ENCODE peak calls at places on chromosomes 13 and 19, in nine cellular contexts. G is DND-41; Y is thoracic aorta; M is astrocyte of the spinal cord; H is AG09309; Q is A549; W is CD8-positive, alpha-beta T cell; N is GM23338; U is cardiac muscle cell. I is an unnamed sample.

GRCh38 chr19:18304496-18305312 is 18.2 kb downstream of the LSM4 start:
- DNase-seq in G (peak; percentile 84), Y (peak; percentile 69), M (peak; percentile 85), H (no peak), Q (peak; percentile 79), W (peak; percentile 75), N (peak; percentile 65), U (peak; percentile 89), I (peak; percentile 81)

GRCh38 chr13:27621116-27621365 is 651 bp upstream of the POLR1D start:
- DNase-seq in G (no peak), Y (no peak), M (peak; percentile 63), H (no peak), Q (no peak), W (no peak), N (no peak), U (no peak), I (no peak)

GRCh38 chr13:50724438-50724837 is 119.1 kb downstream of the DLEU7 start:
- DNase-seq in G (no peak), Y (no peak), M (no peak), H (no peak), Q (no peak), W (no peak), N (no peak), U (no peak), I (no peak)

GRCh38 chr19:33368074-33368864 is 5.2 kb upstream of the CEBPG start:
- DNase-seq in G (no peak), Y (no peak), M (no peak), H (no peak), Q (peak; percentile 49), W (no peak), N (no peak), U (peak; percentile 19), I (no peak)

GRCh38 chr19:19146000-19146608 is 7.8 kb upstream of the TMEM161A start:
- DNase-seq in G (peak; percentile 83), Y (no peak), M (peak; percentile 49), H (no peak), Q (peak; percentile 55), W (peak; percentile 81), N (peak; percentile 89), U (peak; percentile 73), I (peak; percentile 81)

GRCh38 chr13:87128006-87128405 is 543.2 kb upstream of the SLITRK5 start:
- DNase-seq in G (no peak), Y (no peak), M (no peak), H (no peak), Q (no peak), W (no peak), N (peak; percentile 85), U (peak; percentile 53), I (no peak)

GRCh38 chr19:1084024-1084868 is 10.9 kb downstream of the POLR2E start:
- DNase-seq in G (no peak), Y (no peak), M (no peak), H (no peak), Q (no peak), W (no peak), N (no peak), U (no peak), I (no peak)

GRCh38 chr13:44155422-44156293 is 218.0 kb upstream of the SERP2 start:
- DNase-seq in G (no peak), Y (peak; percentile 18), M (peak; percentile 39), H (no peak), Q (no peak), W (no peak), N (peak; percentile 38), U (peak; percentile 80), I (no peak)

GRCh38 chr19:14097532-14098151 is 7.1 kb upstream of the SAMD1 start:
- DNase-seq in G (no peak), Y (no peak), M (no peak), H (no peak), Q (no peak), W (no peak), N (peak; percentile 72), U (no peak), I (no peak)

DNA sequence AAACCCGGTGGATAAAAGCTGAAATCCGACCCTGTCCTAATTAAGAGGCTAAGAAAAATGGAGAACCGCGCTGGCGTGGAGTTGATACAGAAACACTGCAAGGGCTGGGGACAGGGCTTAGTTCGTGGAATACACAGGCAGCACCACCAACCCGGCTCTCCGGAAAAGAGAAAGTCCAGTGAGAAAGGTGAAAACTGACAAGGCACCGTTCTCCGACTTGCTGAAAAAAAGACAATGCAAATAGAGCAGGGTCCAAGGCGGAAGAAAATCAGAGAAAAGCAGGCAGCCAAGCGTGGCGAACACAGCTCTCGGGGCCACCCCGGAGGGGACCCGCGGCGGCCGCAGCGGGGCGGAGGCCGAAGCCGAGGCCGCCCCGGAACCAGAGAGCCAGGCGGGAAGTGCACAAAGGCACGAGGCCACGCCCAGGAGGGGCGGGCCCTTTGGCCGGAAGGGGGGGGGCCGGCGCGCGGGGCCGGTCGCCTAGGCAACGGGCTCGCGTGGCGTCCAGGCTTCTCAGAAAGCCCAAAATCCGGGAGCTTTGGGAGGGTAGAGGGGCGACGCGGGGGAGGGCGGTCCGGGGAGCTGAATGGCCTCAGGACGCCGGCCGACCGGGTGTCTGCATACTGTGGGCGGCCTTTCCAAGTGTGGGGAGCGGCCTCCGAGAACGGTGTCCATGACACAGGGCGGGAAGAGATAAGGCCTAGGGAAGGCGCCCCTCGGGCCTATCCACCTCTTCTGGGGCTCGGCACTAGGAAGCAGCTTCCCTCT is 1.2 kb upstream of the ING1 start:
- DNase-seq in G (peak; percentile 88), Y (no peak), M (peak; percentile 90), H (no peak), Q (peak; percentile 79), W (peak; percentile 88), N (peak; percentile 90), U (peak; percentile 89), I (peak; percentile 96)
- H3K4me3 ChIP-seq in G (peak overlapping the region; percentile 92), Y (peak overlapping the region; percentile 98), M (peak overlapping the region; percentile 84), H (peak overlapping the region; percentile 94), Q (peak overlapping the region; percentile 89), W (peak overlapping the region; percentile 100), N (peak overlapping the region; percentile 80), U (peak overlapping the region; percentile 85), I (peak overlapping the region; percentile 99)

GRCh38 chr19:5017235-5017634 is 48.3 kb downstream of the KDM4B start:
- DNase-seq in G (no peak), Y (no peak), M (no peak), H (no peak), Q (peak; percentile 34), W (no peak), N (no peak), U (no peak), I (no peak)
- TF ChIP-seq CTCF in G (no peak), Y (no peak), M (no peak), H (no peak), Q (no peak), W (no peak), N (no peak), U (no peak), I (no peak)

DNA sequence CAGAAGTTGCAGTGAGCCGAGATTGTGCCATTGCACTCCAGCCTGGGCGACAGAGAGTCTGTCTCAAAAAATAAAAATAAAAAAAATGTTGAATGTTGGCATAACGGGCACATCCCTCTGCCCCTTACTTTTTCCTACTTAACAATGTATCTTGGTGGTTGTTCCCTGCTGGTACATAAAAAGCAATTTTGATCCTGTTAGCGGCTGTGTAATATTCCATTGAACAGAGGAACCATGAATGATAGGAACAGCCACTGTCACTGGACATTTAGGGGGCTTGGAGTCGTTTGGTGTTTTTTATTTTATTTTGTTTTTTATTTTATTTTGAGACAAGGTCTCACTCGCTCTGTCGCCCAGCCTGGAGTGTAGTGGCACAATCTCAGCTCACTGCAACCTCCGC is 10.4 kb upstream of the NCCRP1 start:
- DNase-seq in G (no peak), Y (no peak), M (no peak), H (no peak), Q (no peak), W (no peak), N (no peak), U (no peak), I (no peak)
- H3K4me3 ChIP-seq in G (no peak overlapping the region), Y (no peak overlapping the region), M (no peak overlapping the region), H (no peak overlapping the region), Q (no peak overlapping the region), W (no peak overlapping the region), N (no peak overlapping the region), U (no peak overlapping the region), I (no peak overlapping the region)

DNA sequence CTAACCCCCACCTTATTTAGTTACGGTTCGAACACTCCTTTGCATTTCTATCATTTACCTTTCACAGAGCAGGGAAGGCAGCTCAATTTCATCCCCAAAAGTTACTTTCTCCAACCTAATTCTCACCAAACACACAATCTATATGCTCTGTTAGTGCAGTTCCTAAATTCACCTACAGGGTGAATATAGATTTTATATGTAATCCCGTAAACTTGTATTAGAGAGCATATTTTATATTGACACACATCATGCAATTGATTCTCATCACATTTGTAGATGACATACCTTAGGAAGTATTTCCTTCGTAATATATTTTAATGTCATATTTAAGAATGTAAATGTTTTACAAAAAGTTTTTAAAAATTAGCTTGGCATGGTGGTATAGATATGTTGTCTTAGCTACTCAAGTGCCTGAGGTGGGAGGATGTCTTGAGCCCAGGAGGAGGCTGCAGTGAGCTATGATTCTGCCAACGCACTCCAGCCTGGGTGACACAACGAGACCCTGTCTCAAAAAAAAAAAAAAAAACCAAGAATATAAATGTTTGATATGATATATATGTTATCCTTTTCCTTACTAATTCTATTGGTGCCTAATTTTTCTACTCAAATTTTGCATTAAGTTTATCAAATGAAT is 57.3 kb upstream of the TNFRSF19 start:
- DNase-seq in G (no peak), Y (no peak), M (no peak), H (no peak), Q (no peak), W (no peak), N (peak; percentile 39), U (no peak), I (peak; percentile 52)
- TF ChIP-seq CTCF in G (no peak), Y (no peak), M (no peak), H (no peak), Q (no peak), W (no peak), N (peak; percentile 47), U (peak; percentile 7), I (no peak)